ENCODE peak calls at places on chromosomes 13 and 19, in six cellular contexts. T is PC-9, W is hepatocyte, M is HCT116, J is GM23338, S is PC-3. P is an unnamed sample.

GRCh38 chr13:113351514-113352026 is 12.4 kb downstream of the GRTP1 start:
- DNase-seq in T (no peak), W (no peak), M (no peak), J (no peak), S (no peak), P (no peak)

GRCh38 chr19:48367855-48368254 is 3.7 kb downstream of the SYNGR4 start:
- DNase-seq in T (no peak), W (no peak), M (no peak), J (no peak), S (no peak), P (no peak)

GRCh38 chr13:98972627-98973026 is 5.2 kb downstream of the DOCK9 start:
- DNase-seq in T (peak; percentile 72), W (no peak), M (peak; percentile 78), J (no peak), S (peak; percentile 78), P (no peak)

GRCh38 chr13:103876571-103876970 is 810.4 kb upstream of the SLC10A2 start:
- DNase-seq in T (no peak), W (no peak), M (no peak), J (no peak), S (no peak), P (no peak)

GRCh38 chr19:17323973-17324327 is 10.7 kb downstream of the ANO8 start:
- DNase-seq in T (no peak), W (no peak), M (no peak), J (no peak), S (no peak), P (no peak)

GRCh38 chr13:113557013-113557412 is 27.5 kb upstream of the TFDP1 start:
- DNase-seq in T (no peak), W (no peak), M (no peak), J (no peak), S (no peak), P (no peak)

GRCh38 chr19:20334760-20335159 is 167.7 kb downstream of the ZNF486 start:
- DNase-seq in T (no peak), W (no peak), M (no peak), J (no peak), S (no peak), P (no peak)

GRCh38 chr19:45344621-45345505 is 4.3 kb downstream of the KLC3 start:
- DNase-seq in T (no peak), W (no peak), M (no peak), J (no peak), S (no peak), P (no peak)

GRCh38 chr19:2230029-2230531 is 6.0 kb downstream of the PLEKHJ1 start:
- DNase-seq in T (no peak), W (no peak), M (no peak), J (no peak), S (no peak), P (no peak)

GRCh38 chr19:4365341-4365740 is 22.0 kb downstream of the MPND start:
- DNase-seq in T (no peak), W (no peak), M (no peak), J (no peak), S (no peak), P (no peak)

GRCh38 chr13:93726173-93727019 is 499.8 kb downstream of the GPC6 start:
- DNase-seq in T (no peak), W (no peak), M (no peak), J (peak; percentile 43), S (no peak), P (no peak)

GRCh38 chr13:28059214-28059613 is 41.2 kb downstream of the FLT3 start:
- DNase-seq in T (peak; percentile 12), W (peak; percentile 17), M (peak; percentile 43), J (peak; percentile 83), S (peak; percentile 54), P (peak; percentile 37)

GRCh38 chr19:15812059-15812722 is 3.3 kb downstream of the OR10H1 start:
- DNase-seq in T (no peak), W (no peak), M (peak; percentile 72), J (no peak), S (peak; percentile 56), P (no peak)

GRCh38 chr19:31408460-31409124 is 59.4 kb upstream of the TSHZ3 start:
- DNase-seq in T (no peak), W (peak; percentile 38), M (no peak), J (no peak), S (peak; percentile 36), P (no peak)

GRCh38 chr13:74444877-74445479 is 310.8 kb upstream of the KLF12 start:
- DNase-seq in T (no peak), W (no peak), M (no peak), J (no peak), S (peak; percentile 86), P (no peak)

GRCh38 chr13:110108348-110109139 is 198.4 kb downstream of the COL4A1 start:
- DNase-seq in T (peak; percentile 86), W (peak; percentile 91), M (peak; percentile 53), J (peak; percentile 70), S (peak; percentile 80), P (peak; percentile 59)

GRCh38 chr13:83515267-83515666 is 367.0 kb downstream of the SLITRK1 start:
- DNase-seq in T (no peak), W (no peak), M (no peak), J (no peak), S (peak; percentile 67), P (no peak)

GRCh38 chr13:71339736-71340135 is 527.3 kb downstream of the DACH1 start:
- DNase-seq in T (no peak), W (no peak), M (no peak), J (no peak), S (no peak), P (no peak)

GRCh38 chr13:19984430-19985218 is 26.1 kb downstream of the ZMYM2 start:
- DNase-seq in T (no peak), W (peak; percentile 41), M (peak; percentile 12), J (peak; percentile 84), S (peak; percentile 55), P (peak; percentile 14)

GRCh38 chr13:19982447-19983043 is 24.0 kb downstream of the ZMYM2 start:
- DNase-seq in T (no peak), W (no peak), M (no peak), J (peak; percentile 22), S (no peak), P (no peak)

GRCh38 chr13:19981685-19982238 is 23.2 kb downstream of the ZMYM2 start:
- DNase-seq in T (no peak), W (no peak), M (no peak), J (no peak), S (no peak), P (no peak)

DNA sequence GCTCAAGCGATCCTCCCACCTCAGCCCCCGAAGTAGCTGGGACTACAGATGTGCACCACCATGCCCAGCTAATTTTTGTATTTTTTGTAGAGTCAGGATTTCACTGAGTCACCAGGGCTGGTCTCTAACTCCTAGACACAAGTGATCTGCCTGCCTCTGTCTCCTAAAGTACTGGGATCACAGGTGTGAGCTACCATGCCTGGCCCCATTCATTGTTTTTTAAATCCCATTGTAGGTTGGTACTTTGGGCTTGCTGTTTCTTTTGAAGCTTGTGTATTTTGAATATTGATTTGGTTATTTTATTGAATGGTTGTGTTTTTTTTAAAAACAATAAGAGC is 26.7 kb downstream of the ZMYM2 start:
- DNase-seq in T (no peak), W (no peak), M (no peak), J (peak; percentile 44), S (no peak), P (no peak)
- H3K9me2 ChIP-seq in T (no peaks in the 10 kb centered on the region), W (no peaks in the 10 kb centered on the region), M (no peaks in the 10 kb centered on the region), J (no peaks in the 10 kb centered on the region), S (no peaks in the 10 kb centered on the region), P (no peaks in the 10 kb centered on the region)

GRCh38 chr19:28218728-28219127 is 994.2 kb downstream of the UQCRFS1 start:
- DNase-seq in T (no peak), W (no peak), M (no peak), J (no peak), S (no peak), P (no peak)

GRCh38 chr19:28221736-28222135 is 991.2 kb downstream of the UQCRFS1 start:
- DNase-seq in T (no peak), W (no peak), M (no peak), J (no peak), S (no peak), P (no peak)

GRCh38 chr19:28213476-28214082 is 999.4 kb downstream of the UQCRFS1 start:
- DNase-seq in T (no peak), W (no peak), M (no peak), J (peak; percentile 34), S (no peak), P (no peak)

GRCh38 chr19:28217064-28217463 is 995.9 kb downstream of the UQCRFS1 start:
- DNase-seq in T (no peak), W (no peak), M (no peak), J (peak; percentile 86), S (no peak), P (no peak)
- TF ChIP-seq CTCF in T (no peak), W (peak; percentile 34), M (no peak), J (peak; percentile 69), S (no peak), P (no peak)

DNA sequence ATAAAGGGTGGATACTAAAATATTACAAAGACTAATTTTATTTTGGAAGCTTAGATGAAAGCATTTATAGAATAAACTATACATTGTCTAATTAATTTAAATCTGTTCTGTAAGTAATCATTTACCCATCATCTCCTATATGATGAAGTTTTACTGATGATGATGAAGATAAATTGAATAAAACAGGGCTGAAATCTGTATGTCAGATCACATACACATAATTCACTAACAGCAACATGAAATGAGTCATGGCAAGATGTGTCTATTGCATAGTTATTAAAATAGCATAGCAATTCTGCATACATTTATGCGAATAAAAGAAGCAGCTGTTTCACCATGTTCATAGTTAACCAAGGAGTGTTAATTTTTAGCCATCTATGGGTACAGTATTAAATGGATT is 425.0 kb downstream of the LIG4 start:
- DNase-seq in T (no peak), W (no peak), M (no peak), J (no peak), S (no peak), P (no peak)
- TF ChIP-seq EZH2 in T (no peak), W (no peak), M (no peak), J (no peak), S (no peak), P (no peak)

GRCh38 chr19:11204943-11205349 is 7.6 kb upstream of the KANK2 start:
- DNase-seq in T (peak; percentile 29), W (no peak), M (no peak), J (no peak), S (peak; percentile 20), P (no peak)

GRCh38 chr19:11204076-11204602 is 6.8 kb upstream of the KANK2 start:
- DNase-seq in T (no peak), W (no peak), M (no peak), J (no peak), S (no peak), P (no peak)

GRCh38 chr19:11202488-11203193 is 5.3 kb upstream of the KANK2 start:
- DNase-seq in T (no peak), W (no peak), M (no peak), J (no peak), S (no peak), P (no peak)

GRCh38 chr19:11201791-11202190 is 4.4 kb upstream of the KANK2 start:
- DNase-seq in T (no peak), W (no peak), M (no peak), J (no peak), S (no peak), P (no peak)

GRCh38 chr19:11203194-11204075 is 6.1 kb upstream of the KANK2 start:
- DNase-seq in T (peak; percentile 75), W (peak; percentile 79), M (no peak), J (peak; percentile 77), S (peak; percentile 79), P (peak; percentile 21)
- H3K9me2 ChIP-seq in T (no peaks in the 10 kb centered on the region), W (no peaks in the 10 kb centered on the region), M (no peaks in the 10 kb centered on the region), J (no peaks in the 10 kb centered on the region), S (no peaks in the 10 kb centered on the region), P (no peaks in the 10 kb centered on the region)

P was measured in MM.1S.